ENCODE peak calls at places on chromosomes 6 and 20, in seven cellular contexts. P is astrocyte; W is cardiac muscle cell; C is neuronal stem cell; X is breast epithelium; Y is fibroblast of lung; H is naive thymus-derived CD4-positive, alpha-beta T cell. T is an unnamed sample. For H3K4me1, the result is how much of the 10 kb centered on the place peaks cover.

GRCh38 chr6:10014561-10014960 is 400.3 kb downstream of the TFAP2A start:
- DNase-seq in P (peak), W (no peak), C (no peak), X (no peak), Y (no peak), H (no peak), T (no peak)

GRCh38 chr20:53707341-53708102 is 113.9 kb upstream of the ZNF217 start:
- DNase-seq in P (peak), W (no peak), C (no peak), X (no peak), Y (peak), H (no peak), T (no peak)

GRCh38 chr6:72595812-72596211 is 26.1 kb upstream of the KCNQ5 start:
- DNase-seq in P (no peak), W (no peak), C (no peak), X (no peak), Y (no peak), H (no peak), T (no peak)

GRCh38 chr20:6533828-6534388 is 233.6 kb upstream of the BMP2 start:
- DNase-seq in P (peak), W (peak), C (no peak), X (no peak), Y (peak), H (no peak), T (peak)

GRCh38 chr6:142746524-142746923 is 198.5 kb downstream of the HIVEP2 start:
- DNase-seq in P (no peak), W (peak), C (peak), X (no peak), Y (peak), H (peak), T (no peak)

GRCh38 chr20:10671221-10671849 is 2.5 kb downstream of the JAG1 start:
- DNase-seq in P (peak), W (peak), C (no peak), X (peak), Y (peak), H (no peak), T (peak)

GRCh38 chr6:87312860-87313259 is 9.5 kb upstream of the SMIM8 start:
- DNase-seq in P (no peak), W (no peak), C (no peak), X (no peak), Y (no peak), H (no peak), T (no peak)

GRCh38 chr6:43942616-43943015 is 172.6 kb downstream of the VEGFA start:
- DNase-seq in P (no peak), W (no peak), C (no peak), X (no peak), Y (no peak), H (no peak), T (no peak)

GRCh38 chr6:144285548-144285797 is 338 bp downstream of the UTRN start:
- DNase-seq in P (no peak), W (no peak), C (no peak), X (no peak), Y (no peak), H (no peak), T (no peak)

GRCh38 chr6:42276008-42276890 is 58.6 kb upstream of the MRPS10 start:
- DNase-seq in P (no peak), W (peak), C (no peak), X (no peak), Y (peak), H (no peak), T (peak)

GRCh38 chr6:88631830-88632229 is 331.6 kb downstream of the RNGTT start:
- DNase-seq in P (no peak), W (no peak), C (no peak), X (no peak), Y (no peak), H (no peak), T (no peak)

GRCh38 chr6:108113557-108114519 is 39.3 kb upstream of the OSTM1 start:
- DNase-seq in P (peak), W (peak), C (peak), X (no peak), Y (peak), H (no peak), T (no peak)

GRCh38 chr6:98928688-98929087 is 19.1 kb downstream of the FBXL4 start:
- DNase-seq in P (no peak), W (no peak), C (no peak), X (no peak), Y (no peak), H (no peak), T (no peak)

GRCh38 chr6:88287696-88288095 is 121.5 kb upstream of the CNR1 start:
- DNase-seq in P (no peak), W (no peak), C (no peak), X (no peak), Y (no peak), H (no peak), T (no peak)

GRCh38 chr6:43798688-43799444 is 28.9 kb downstream of the VEGFA start:
- DNase-seq in P (peak), W (peak), C (no peak), X (peak), Y (peak), H (no peak), T (peak)

GRCh38 chr6:136547336-136547735 is 2.9 kb downstream of the MAP7 start:
- DNase-seq in P (peak), W (peak), C (no peak), X (no peak), Y (peak), H (no peak), T (no peak)

GRCh38 chr6:31903957-31904356 is 2.1 kb upstream of the ZBTB12 start:
- DNase-seq in P (no peak), W (peak), C (no peak), X (no peak), Y (no peak), H (no peak), T (no peak)

GRCh38 chr6:147553099-147553498 is 44.6 kb downstream of the SAMD5 start:
- DNase-seq in P (no peak), W (no peak), C (no peak), X (no peak), Y (no peak), H (no peak), T (no peak)

GRCh38 chr6:37182736-37183590 is 13.0 kb downstream of the PIM1 start:
- DNase-seq in P (no peak), W (peak), C (no peak), X (no peak), Y (no peak), H (peak), T (no peak)

GRCh38 chr20:34546751-34547181 is 11.8 kb upstream of the MAP1LC3A start:
- DNase-seq in P (no peak), W (no peak), C (no peak), X (no peak), Y (no peak), H (no peak), T (no peak)

GRCh38 chr20:20744170-20744725 is 31.8 kb upstream of the RALGAPA2 start:
- DNase-seq in P (no peak), W (no peak), C (no peak), X (no peak), Y (no peak), H (no peak), T (no peak)

GRCh38 chr6:7703148-7703680 is 22.7 kb upstream of the BMP6 start:
- DNase-seq in P (no peak), W (no peak), C (no peak), X (no peak), Y (no peak), H (no peak), T (no peak)
- H3K4me1 ChIP-seq in P (under half), W (under half), C (under half), X (under half), Y (under half), H (under half), T (under half)

GRCh38 chr6:119126826-119127225 is 48.4 kb upstream of the FAM184A start:
- DNase-seq in P (no peak), W (no peak), C (no peak), X (no peak), Y (no peak), H (no peak), T (no peak)

GRCh38 chr6:119129968-119130484 is 51.6 kb upstream of the FAM184A start:
- DNase-seq in P (peak), W (peak), C (no peak), X (no peak), Y (peak), H (no peak), T (no peak)

GRCh38 chr6:119128252-119128912 is 49.9 kb upstream of the FAM184A start:
- DNase-seq in P (no peak), W (peak), C (no peak), X (no peak), Y (peak), H (no peak), T (no peak)

GRCh38 chr6:119127627-119128026 is 49.2 kb upstream of the FAM184A start:
- DNase-seq in P (no peak), W (no peak), C (no peak), X (no peak), Y (no peak), H (no peak), T (no peak)

GRCh38 chr6:119129148-119129967 is 50.9 kb upstream of the FAM184A start:
- DNase-seq in P (peak), W (peak), C (peak), X (no peak), Y (peak), H (peak), T (no peak)
- H3K4me3 ChIP-seq in P (no peak), W (no peak), C (no peak), X (no peak), Y (no peak), H (no peak), T (no peak)

GRCh38 chr20:57194154-57194553 is 72.3 kb downstream of the BMP7 start:
- DNase-seq in P (no peak), W (no peak), C (no peak), X (no peak), Y (no peak), H (no peak), T (peak)
- H3K4me1 ChIP-seq in P (under half), W (under half), C (under half), X (under half), Y (under half), H (under half), T (under half)

DNA sequence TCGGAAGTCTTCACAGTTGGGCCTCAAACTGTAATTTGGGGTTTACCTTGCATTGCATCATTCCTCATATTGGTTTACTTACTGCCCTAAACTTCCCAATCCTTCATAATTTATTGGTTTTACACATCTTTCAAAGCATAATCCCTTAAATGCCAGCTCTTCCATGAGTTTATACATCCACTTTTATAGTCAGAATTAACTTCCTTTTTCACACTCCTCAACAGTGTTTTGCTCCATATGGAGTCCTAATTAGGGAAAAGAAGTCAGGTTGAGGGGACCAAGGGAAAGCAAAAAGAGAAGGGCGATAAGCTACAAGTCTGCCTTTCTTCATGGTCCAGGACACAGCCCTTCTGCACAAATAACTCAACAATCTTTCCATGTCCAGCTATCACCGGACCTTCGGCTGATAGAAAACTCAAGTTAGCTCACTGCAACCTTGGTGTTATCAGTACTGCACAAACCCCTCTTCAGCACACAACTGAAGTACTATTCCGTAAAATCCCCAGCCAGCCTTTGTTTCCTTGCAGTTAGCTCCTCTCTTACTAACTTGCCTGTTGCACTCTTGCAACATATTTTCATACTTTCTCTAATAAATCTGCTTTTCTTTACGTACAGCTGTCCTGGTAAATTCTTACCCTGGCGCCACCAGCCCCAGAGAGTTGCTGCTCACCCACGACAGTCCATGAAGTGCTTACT is 2.0 kb downstream of the EEF1E1 start:
- DNase-seq in P (no peak), W (no peak), C (no peak), X (no peak), Y (peak), H (no peak), T (no peak)
- H3K4me3 ChIP-seq in P (no peak), W (no peak), C (no peak), X (no peak), Y (no peak), H (no peak), T (no peak)